ENCODE peak calls at places on chromosome 1, in four cellular contexts. W is H4; U is stimulated activated naive CD4-positive, alpha-beta T cell treated with Interleukin-2 at 50 U/mL for 16 hours; J is activated T-cell treated with anti-CD3 and anti-CD28 coated beads, Interleukin-2, amount 50 U/mL, for 72 hours. V is an unnamed sample.

GRCh38 chr1:155085504-155086181 is 7.0 kb downstream of the EFNA3 start:
- DNase-seq in W (peak; percentile 55), U (peak; percentile 79), J (peak; percentile 80), V (peak; percentile 82)

GRCh38 chr1:198922638-198923430 is 284.0 kb downstream of the PTPRC start:
- DNase-seq in W (no peak), J (no peak), U (no peak), V (no peak)

GRCh38 chr1:25658791-25659431 is 42.3 kb downstream of the MAN1C1 start:
- DNase-seq in J (no peak), U (no peak), W (no peak), V (no peak)

GRCh38 chr1:189616893-189617292 is 860.8 kb downstream of the BRINP3 start:
- DNase-seq in W (peak; percentile 21), U (no peak), J (no peak), V (no peak)

GRCh38 chr1:117363591-117364048 is 3.6 kb upstream of the MAN1A2 start:
- DNase-seq in J (peak; percentile 49), U (no peak), W (no peak), V (no peak)

GRCh38 chr1:45802343-45803298 is 791 bp upstream of the MAST2 start:
- DNase-seq in J (peak; percentile 37), U (no peak), W (peak; percentile 99), V (peak; percentile 23)

GRCh38 chr1:21779613-21780521 is 3.1 kb downstream of the USP48 start:
- DNase-seq in W (no peak), U (peak; percentile 55), J (peak; percentile 72), V (peak; percentile 52)

GRCh38 chr1:52579415-52579814 is 22.8 kb upstream of the GPX7 start:
- DNase-seq in J (no peak), U (no peak), W (no peak), V (no peak)

GRCh38 chr1:41456847-41457540 is 27.5 kb downstream of the EDN2 start:
- DNase-seq in J (no peak), U (no peak), W (no peak), V (no peak)

GRCh38 chr1:18955442-18956188 is 861 bp downstream of the IFFO2 start:
- DNase-seq in W (no peak), J (peak; percentile 69), U (peak; percentile 68), V (peak; percentile 65)

GRCh38 chr1:32394890-32395415 is 712 bp upstream of the BSDC1 start:
- DNase-seq in U (no peak), W (no peak), J (no peak), V (no peak)

GRCh38 chr1:25799758-25800537 is at the start of gene SELENON:
- DNase-seq in J (peak; percentile 49), U (peak; percentile 30), W (no peak), V (peak; percentile 36)

GRCh38 chr1:158149175-158149574 is 31.5 kb upstream of the CD1D start:
- DNase-seq in W (no peak), J (no peak), U (no peak), V (peak; percentile 1)

GRCh38 chr1:201508809-201509208 is 1.9 kb upstream of the CSRP1 start:
- DNase-seq in W (no peak), J (no peak), U (no peak), V (no peak)

GRCh38 chr1:53896673-53897229 is 2.8 kb downstream of the DIO1 start:
- DNase-seq in U (no peak), W (peak; percentile 94), J (no peak), V (no peak)